ENCODE peak calls at places on chromosomes 6 and 20, in ten cellular contexts. One of them, this sample, is unnamed.

GRCh38 chr6:34360556-34360955 is 31.9 kb downstream of the NUDT3 start:
- DNase-seq in psoas muscle: no peak
- DNase-seq in GM12864: no peak
- DNase-seq in astrocyte of the spinal cord: peak
- DNase-seq in body of pancreas: no peak
- DNase-seq in uterus: no peak
- DNase-seq in coronary artery: no peak
- DNase-seq in PC-3: no peak
- DNase-seq in fibroblast of mammary gland: peak
- DNase-seq in AG09309: peak
- DNase-seq in this sample: no peak

GRCh38 chr20:64055893-64056638 is 6.6 kb upstream of the SOX18 start:
- DNase-seq in psoas muscle: peak
- DNase-seq in GM12864: no peak
- DNase-seq in astrocyte of the spinal cord: no peak
- DNase-seq in body of pancreas: no peak
- DNase-seq in uterus: no peak
- DNase-seq in coronary artery: no peak
- DNase-seq in PC-3: peak
- DNase-seq in fibroblast of mammary gland: no peak
- DNase-seq in AG09309: no peak
- DNase-seq in this sample: peak

GRCh38 chr20:40319741-40320499 is 369.1 kb downstream of the MAFB start:
- DNase-seq in psoas muscle: no peak
- DNase-seq in GM12864: no peak
- DNase-seq in astrocyte of the spinal cord: no peak
- DNase-seq in body of pancreas: no peak
- DNase-seq in uterus: no peak
- DNase-seq in coronary artery: no peak
- DNase-seq in PC-3: no peak
- DNase-seq in fibroblast of mammary gland: no peak
- DNase-seq in AG09309: no peak
- DNase-seq in this sample: no peak

GRCh38 chr6:92297101-92297500 is 1122.3 kb downstream of the EPHA7 start:
- DNase-seq in psoas muscle: no peak
- DNase-seq in GM12864: no peak
- DNase-seq in astrocyte of the spinal cord: peak
- DNase-seq in body of pancreas: no peak
- DNase-seq in uterus: no peak
- DNase-seq in coronary artery: no peak
- DNase-seq in PC-3: no peak
- DNase-seq in fibroblast of mammary gland: no peak
- DNase-seq in AG09309: no peak
- DNase-seq in this sample: no peak

GRCh38 chr6:108581237-108581931 is 20.7 kb downstream of the FOXO3 start:
- DNase-seq in psoas muscle: peak
- DNase-seq in GM12864: no peak
- DNase-seq in astrocyte of the spinal cord: peak
- DNase-seq in body of pancreas: no peak
- DNase-seq in uterus: peak
- DNase-seq in coronary artery: no peak
- DNase-seq in PC-3: peak
- DNase-seq in fibroblast of mammary gland: peak
- DNase-seq in AG09309: no peak
- DNase-seq in this sample: no peak

GRCh38 chr6:150169609-150170008 is 26.8 kb downstream of the PPP1R14C start:
- DNase-seq in psoas muscle: no peak
- DNase-seq in GM12864: no peak
- DNase-seq in astrocyte of the spinal cord: peak
- DNase-seq in body of pancreas: no peak
- DNase-seq in uterus: no peak
- DNase-seq in coronary artery: no peak
- DNase-seq in PC-3: peak
- DNase-seq in fibroblast of mammary gland: peak
- DNase-seq in AG09309: peak
- DNase-seq in this sample: peak

GRCh38 chr6:128265706-128266105 is 254.7 kb downstream of the PTPRK start:
- DNase-seq in psoas muscle: no peak
- DNase-seq in GM12864: no peak
- DNase-seq in astrocyte of the spinal cord: no peak
- DNase-seq in body of pancreas: no peak
- DNase-seq in uterus: no peak
- DNase-seq in coronary artery: no peak
- DNase-seq in PC-3: no peak
- DNase-seq in fibroblast of mammary gland: no peak
- DNase-seq in AG09309: no peak
- DNase-seq in this sample: no peak

GRCh38 chr20:44720994-44721784 is 6.0 kb downstream of the CCN5 start:
- DNase-seq in psoas muscle: peak
- DNase-seq in GM12864: no peak
- DNase-seq in astrocyte of the spinal cord: peak
- DNase-seq in body of pancreas: peak
- DNase-seq in uterus: peak
- DNase-seq in coronary artery: no peak
- DNase-seq in PC-3: peak
- DNase-seq in fibroblast of mammary gland: peak
- DNase-seq in AG09309: peak
- DNase-seq in this sample: no peak

DNA sequence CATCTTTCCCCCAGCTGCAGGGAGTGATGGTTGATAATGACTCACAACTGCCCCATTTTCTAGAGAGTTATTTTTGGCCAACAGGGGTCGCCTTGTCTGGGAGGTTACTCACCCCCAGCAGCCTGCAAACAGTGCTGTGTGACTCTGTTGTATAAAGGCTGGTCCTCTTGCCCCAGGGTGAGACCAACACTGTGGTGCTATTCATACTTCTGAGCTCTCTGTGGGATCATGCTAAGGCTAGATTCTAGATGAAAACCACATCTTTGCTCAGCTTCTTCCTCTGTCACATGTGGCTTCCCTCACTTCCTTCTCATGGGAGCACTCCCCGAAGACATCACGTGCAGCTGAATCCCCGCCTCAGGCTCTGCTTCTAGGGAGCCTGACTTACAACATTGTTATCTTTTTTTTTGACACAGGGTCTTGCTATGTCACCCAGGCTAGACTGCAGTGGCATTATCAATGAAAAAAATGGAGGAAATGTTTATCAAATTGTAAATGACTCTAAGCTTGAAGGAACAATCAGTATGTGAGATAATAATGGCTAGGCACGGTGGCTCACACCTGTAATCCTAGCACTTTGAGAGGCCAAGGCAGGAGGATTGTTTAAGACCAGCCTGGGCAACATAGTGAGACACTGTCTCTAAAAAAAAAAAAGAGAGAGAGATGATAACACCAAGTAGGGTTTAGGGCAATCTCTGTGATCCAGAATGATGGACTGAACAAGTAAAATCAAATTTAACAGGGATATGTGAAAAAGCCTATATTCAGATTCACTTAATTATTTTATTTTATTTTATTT is 55.7 kb upstream of the SLC23A2 start:
- DNase-seq in psoas muscle: no peak
- DNase-seq in GM12864: no peak
- DNase-seq in astrocyte of the spinal cord: peak
- DNase-seq in body of pancreas: peak
- DNase-seq in uterus: no peak
- DNase-seq in coronary artery: no peak
- DNase-seq in PC-3: peak
- DNase-seq in fibroblast of mammary gland: peak
- DNase-seq in AG09309: no peak
- DNase-seq in this sample: peak
- H3K4me3 ChIP-seq in psoas muscle: no peak
- H3K4me3 ChIP-seq in GM12864: no peak
- H3K4me3 ChIP-seq in astrocyte of the spinal cord: no peak
- H3K4me3 ChIP-seq in body of pancreas: no peak
- H3K4me3 ChIP-seq in uterus: no peak
- H3K4me3 ChIP-seq in coronary artery: no peak
- H3K4me3 ChIP-seq in PC-3: no peak
- H3K4me3 ChIP-seq in fibroblast of mammary gland: no peak
- H3K4me3 ChIP-seq in AG09309: no peak
- H3K4me3 ChIP-seq in this sample: no peak

GRCh38 chr6:134627707-134628106 is 309.8 kb upstream of the SGK1 start:
- DNase-seq in psoas muscle: no peak
- DNase-seq in GM12864: no peak
- DNase-seq in astrocyte of the spinal cord: no peak
- DNase-seq in body of pancreas: no peak
- DNase-seq in uterus: no peak
- DNase-seq in coronary artery: no peak
- DNase-seq in PC-3: no peak
- DNase-seq in fibroblast of mammary gland: no peak
- DNase-seq in AG09309: no peak
- DNase-seq in this sample: no peak

GRCh38 chr6:134624781-134625180 is 306.9 kb upstream of the SGK1 start:
- DNase-seq in psoas muscle: no peak
- DNase-seq in GM12864: no peak
- DNase-seq in astrocyte of the spinal cord: no peak
- DNase-seq in body of pancreas: no peak
- DNase-seq in uterus: no peak
- DNase-seq in coronary artery: no peak
- DNase-seq in PC-3: no peak
- DNase-seq in fibroblast of mammary gland: no peak
- DNase-seq in AG09309: no peak
- DNase-seq in this sample: no peak

GRCh38 chr6:134628154-134628553 is 310.2 kb upstream of the SGK1 start:
- DNase-seq in psoas muscle: no peak
- DNase-seq in GM12864: no peak
- DNase-seq in astrocyte of the spinal cord: no peak
- DNase-seq in body of pancreas: no peak
- DNase-seq in uterus: no peak
- DNase-seq in coronary artery: no peak
- DNase-seq in PC-3: no peak
- DNase-seq in fibroblast of mammary gland: no peak
- DNase-seq in AG09309: no peak
- DNase-seq in this sample: no peak

GRCh38 chr6:134626131-134626530 is 308.2 kb upstream of the SGK1 start:
- DNase-seq in psoas muscle: no peak
- DNase-seq in GM12864: no peak
- DNase-seq in astrocyte of the spinal cord: peak
- DNase-seq in body of pancreas: no peak
- DNase-seq in uterus: no peak
- DNase-seq in coronary artery: no peak
- DNase-seq in PC-3: no peak
- DNase-seq in fibroblast of mammary gland: peak
- DNase-seq in AG09309: no peak
- DNase-seq in this sample: no peak

GRCh38 chr6:134626589-134626988 is 308.7 kb upstream of the SGK1 start:
- DNase-seq in psoas muscle: no peak
- DNase-seq in GM12864: no peak
- DNase-seq in astrocyte of the spinal cord: no peak
- DNase-seq in body of pancreas: no peak
- DNase-seq in uterus: no peak
- DNase-seq in coronary artery: no peak
- DNase-seq in PC-3: no peak
- DNase-seq in fibroblast of mammary gland: no peak
- DNase-seq in AG09309: no peak
- DNase-seq in this sample: no peak
- TF ChIP-seq CTCF in psoas muscle: no peak
- TF ChIP-seq CTCF in GM12864: no peak
- TF ChIP-seq CTCF in astrocyte of the spinal cord: no peak
- TF ChIP-seq CTCF in body of pancreas: no peak
- TF ChIP-seq CTCF in uterus: no peak
- TF ChIP-seq CTCF in coronary artery: no peak
- TF ChIP-seq CTCF in PC-3: no peak
- TF ChIP-seq CTCF in fibroblast of mammary gland: no peak
- TF ChIP-seq CTCF in AG09309: no peak
- TF ChIP-seq CTCF in this sample: no peak

DNA sequence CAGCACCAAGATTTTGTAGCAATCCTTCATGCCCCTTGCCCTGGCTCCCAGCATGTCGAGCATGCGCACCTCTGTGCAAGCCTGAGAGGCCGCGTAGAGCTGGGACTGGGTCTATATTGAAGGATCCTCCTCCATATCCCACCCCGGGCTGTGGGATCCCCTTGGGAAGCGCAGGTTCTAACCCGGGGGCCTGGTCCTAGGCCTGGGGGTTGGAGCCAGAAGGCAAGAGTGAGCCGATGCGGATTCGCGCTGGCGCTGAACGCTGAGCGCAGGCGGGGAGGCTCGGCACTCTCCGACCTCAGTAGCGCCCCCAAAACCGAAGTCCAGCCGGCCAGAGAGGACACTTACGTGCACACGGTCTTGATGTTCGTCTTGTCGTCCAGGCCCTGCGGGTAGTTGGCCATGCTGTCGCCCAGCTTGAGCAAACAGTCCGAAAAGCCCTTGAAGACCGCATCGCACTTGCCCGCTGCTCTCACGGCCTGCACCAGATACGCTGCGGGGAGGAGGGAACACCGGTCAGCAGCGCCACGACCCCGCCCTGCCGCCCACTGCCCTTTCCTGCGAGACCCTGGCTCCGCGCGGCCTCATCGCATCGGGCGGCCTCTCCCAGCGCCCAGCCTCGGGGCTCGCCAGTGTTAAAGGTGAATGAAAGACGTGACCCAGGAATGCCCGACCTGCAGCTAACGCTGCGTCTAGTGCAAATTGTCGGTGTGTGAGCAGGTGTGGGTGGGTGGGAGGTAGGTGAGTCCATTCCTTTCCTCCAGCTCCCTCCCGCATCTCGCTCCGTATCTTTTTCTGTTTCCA is 4.5 kb downstream of the NRN1 start:
- DNase-seq in psoas muscle: no peak
- DNase-seq in GM12864: no peak
- DNase-seq in astrocyte of the spinal cord: no peak
- DNase-seq in body of pancreas: no peak
- DNase-seq in uterus: no peak
- DNase-seq in coronary artery: no peak
- DNase-seq in PC-3: no peak
- DNase-seq in fibroblast of mammary gland: no peak
- DNase-seq in AG09309: no peak
- DNase-seq in this sample: no peak
- H3K4me3 ChIP-seq in psoas muscle: peak
- H3K4me3 ChIP-seq in GM12864: no peak
- H3K4me3 ChIP-seq in astrocyte of the spinal cord: no peak
- H3K4me3 ChIP-seq in body of pancreas: no peak
- H3K4me3 ChIP-seq in uterus: no peak
- H3K4me3 ChIP-seq in coronary artery: peak
- H3K4me3 ChIP-seq in PC-3: no peak
- H3K4me3 ChIP-seq in fibroblast of mammary gland: peak
- H3K4me3 ChIP-seq in AG09309: no peak
- H3K4me3 ChIP-seq in this sample: no peak

GRCh38 chr6:47098570-47098993 is 56.5 kb upstream of the ADGRF1 start:
- DNase-seq in psoas muscle: no peak
- DNase-seq in GM12864: no peak
- DNase-seq in astrocyte of the spinal cord: no peak
- DNase-seq in body of pancreas: peak
- DNase-seq in uterus: peak
- DNase-seq in coronary artery: no peak
- DNase-seq in PC-3: no peak
- DNase-seq in fibroblast of mammary gland: peak
- DNase-seq in AG09309: no peak
- DNase-seq in this sample: no peak

GRCh38 chr6:47093169-47093568 is 51.0 kb upstream of the ADGRF1 start:
- DNase-seq in psoas muscle: no peak
- DNase-seq in GM12864: no peak
- DNase-seq in astrocyte of the spinal cord: no peak
- DNase-seq in body of pancreas: no peak
- DNase-seq in uterus: no peak
- DNase-seq in coronary artery: no peak
- DNase-seq in PC-3: peak
- DNase-seq in fibroblast of mammary gland: no peak
- DNase-seq in AG09309: no peak
- DNase-seq in this sample: no peak

GRCh38 chr6:47094351-47094925 is 52.3 kb upstream of the ADGRF1 start:
- DNase-seq in psoas muscle: no peak
- DNase-seq in GM12864: no peak
- DNase-seq in astrocyte of the spinal cord: peak
- DNase-seq in body of pancreas: peak
- DNase-seq in uterus: no peak
- DNase-seq in coronary artery: no peak
- DNase-seq in PC-3: peak
- DNase-seq in fibroblast of mammary gland: no peak
- DNase-seq in AG09309: no peak
- DNase-seq in this sample: no peak

GRCh38 chr6:47096233-47096887 is 54.2 kb upstream of the ADGRF1 start:
- DNase-seq in psoas muscle: no peak
- DNase-seq in GM12864: no peak
- DNase-seq in astrocyte of the spinal cord: no peak
- DNase-seq in body of pancreas: no peak
- DNase-seq in uterus: no peak
- DNase-seq in coronary artery: no peak
- DNase-seq in PC-3: peak
- DNase-seq in fibroblast of mammary gland: no peak
- DNase-seq in AG09309: no peak
- DNase-seq in this sample: no peak

GRCh38 chr6:47097092-47097945 is 55.2 kb upstream of the ADGRF1 start:
- DNase-seq in psoas muscle: peak
- DNase-seq in GM12864: peak
- DNase-seq in astrocyte of the spinal cord: peak
- DNase-seq in body of pancreas: peak
- DNase-seq in uterus: peak
- DNase-seq in coronary artery: no peak
- DNase-seq in PC-3: peak
- DNase-seq in fibroblast of mammary gland: peak
- DNase-seq in AG09309: peak
- DNase-seq in this sample: peak
- TF ChIP-seq CTCF in psoas muscle: peak
- TF ChIP-seq CTCF in GM12864: peak
- TF ChIP-seq CTCF in astrocyte of the spinal cord: peak
- TF ChIP-seq CTCF in body of pancreas: peak
- TF ChIP-seq CTCF in uterus: peak
- TF ChIP-seq CTCF in coronary artery: no peak
- TF ChIP-seq CTCF in PC-3: peak
- TF ChIP-seq CTCF in fibroblast of mammary gland: peak
- TF ChIP-seq CTCF in AG09309: peak
- TF ChIP-seq CTCF in this sample: peak

This sample was measured in GM12865.